ENCODE peak calls at places on chromosomes 16 and 17, in five cellular contexts. O is HEK293T; T is stimulated activated CD4-positive, alpha-beta T cell treated with anti-CD3 and anti-CD28 coated beads, Interleukin-1b, Interleukin-23, amount 100 ng/mL, for 1 hour; D is KG1; H is anterior cingulate cortex. Y is an unnamed sample.

GRCh38 chr17:82025401-82026107 is 2.4 kb downstream of the LRRC45 start:
- DNase-seq in H (no peak), D (no peak), T (no peak), O (no peak), Y (no peak)

GRCh38 chr17:4536742-4537411 is 18.3 kb downstream of the MYBBP1A start:
- DNase-seq in H (no peak), D (no peak), T (no peak), O (no peak), Y (no peak)

GRCh38 chr16:89873822-89874689 is 664 bp downstream of the TCF25 start:
- DNase-seq in O (peak; percentile 99), H (peak; percentile 93), T (peak; percentile 93), D (peak; percentile 68), Y (peak; percentile 97)

GRCh38 chr16:27374794-27375499 is 27.0 kb upstream of the IL21R start:
- DNase-seq in H (no peak), T (no peak), O (peak; percentile 86), D (no peak), Y (peak; percentile 24)

GRCh38 chr17:76260669-76261068 is 4.5 kb upstream of the UBALD2 start:
- DNase-seq in H (no peak), T (no peak), D (no peak), O (no peak), Y (no peak)

GRCh38 chr17:4533522-4534502 is 21.4 kb downstream of the MYBBP1A start:
- DNase-seq in O (no peak), D (no peak), H (peak; percentile 84), T (no peak), Y (no peak)

GRCh38 chr17:27810902-27811557 is 10.7 kb upstream of the NOS2 start:
- DNase-seq in D (no peak), H (no peak), T (no peak), O (no peak), Y (no peak)

GRCh38 chr17:4584125-4584834 is at the start of gene SMTNL2:
- DNase-seq in T (no peak), H (no peak), D (no peak), O (peak; percentile 68), Y (no peak)

GRCh38 chr16:57403965-57404817 is at the start of gene CCL17:
- DNase-seq in D (no peak), O (no peak), T (no peak), H (no peak), Y (no peak)

GRCh38 chr17:71900830-71901229 is 220.0 kb upstream of the SOX9 start:
- DNase-seq in H (no peak), D (no peak), O (no peak), T (no peak), Y (no peak)

GRCh38 chr17:34300652-34301390 is 15.3 kb downstream of the CCL11 start:
- DNase-seq in H (no peak), D (no peak), T (no peak), O (no peak), Y (no peak)

GRCh38 chr16:21076186-21076883 is 74.3 kb downstream of the DNAH3 start:
- DNase-seq in H (no peak), O (no peak), T (no peak), D (no peak), Y (no peak)

Y was measured in GOT3.